ENCODE peak calls at places on chromosomes 11 and 22, in ten cellular contexts. One of them, this sample, is unnamed.

GRCh38 chr22:21951931-21952465 is 650 bp downstream of the PPM1F start:
- DNase-seq in neural progenitor cell: peak; percentile 69
- DNase-seq in Peyer's patch: no peak
- DNase-seq in bronchial epithelial cell: peak; percentile 29
- DNase-seq in tibial nerve: no peak
- DNase-seq in body of pancreas: peak; percentile 52
- DNase-seq in AG04450: peak; percentile 6
- DNase-seq in upper lobe of right lung: peak; percentile 78
- DNase-seq in pancreas: peak; percentile 31
- DNase-seq in brain microvascular endothelial cell: peak; percentile 34
- DNase-seq in this sample: no peak

GRCh38 chr11:130403967-130404366 is 24.4 kb downstream of the ADAMTS8 start:
- DNase-seq in neural progenitor cell: no peak
- DNase-seq in Peyer's patch: no peak
- DNase-seq in bronchial epithelial cell: no peak
- DNase-seq in tibial nerve: no peak
- DNase-seq in body of pancreas: no peak
- DNase-seq in AG04450: no peak
- DNase-seq in upper lobe of right lung: no peak
- DNase-seq in pancreas: no peak
- DNase-seq in brain microvascular endothelial cell: no peak
- DNase-seq in this sample: no peak

GRCh38 chr11:28736256-28736655 is 628.1 kb downstream of the METTL15 start:
- DNase-seq in neural progenitor cell: no peak
- DNase-seq in Peyer's patch: no peak
- DNase-seq in bronchial epithelial cell: peak; percentile 18
- DNase-seq in tibial nerve: no peak
- DNase-seq in body of pancreas: no peak
- DNase-seq in AG04450: no peak
- DNase-seq in upper lobe of right lung: no peak
- DNase-seq in pancreas: no peak
- DNase-seq in brain microvascular endothelial cell: no peak
- DNase-seq in this sample: no peak

GRCh38 chr11:113504586-113504985 is 29.4 kb upstream of the DRD2 start:
- DNase-seq in neural progenitor cell: no peak
- DNase-seq in Peyer's patch: no peak
- DNase-seq in bronchial epithelial cell: no peak
- DNase-seq in tibial nerve: no peak
- DNase-seq in body of pancreas: no peak
- DNase-seq in AG04450: no peak
- DNase-seq in upper lobe of right lung: no peak
- DNase-seq in pancreas: no peak
- DNase-seq in brain microvascular endothelial cell: no peak
- DNase-seq in this sample: no peak

GRCh38 chr11:73980001-73980960 is 2.4 kb downstream of the UCP2 start:
- DNase-seq in neural progenitor cell: no peak
- DNase-seq in Peyer's patch: peak; percentile 95
- DNase-seq in bronchial epithelial cell: peak; percentile 49
- DNase-seq in tibial nerve: no peak
- DNase-seq in body of pancreas: peak; percentile 40
- DNase-seq in AG04450: no peak
- DNase-seq in upper lobe of right lung: peak; percentile 69
- DNase-seq in pancreas: peak; percentile 81
- DNase-seq in brain microvascular endothelial cell: no peak
- DNase-seq in this sample: peak; percentile 31

GRCh38 chr11:60825118-60825517 is 16.8 kb upstream of the CCDC86 start:
- DNase-seq in neural progenitor cell: no peak
- DNase-seq in Peyer's patch: no peak
- DNase-seq in bronchial epithelial cell: no peak
- DNase-seq in tibial nerve: no peak
- DNase-seq in body of pancreas: no peak
- DNase-seq in AG04450: no peak
- DNase-seq in upper lobe of right lung: no peak
- DNase-seq in pancreas: no peak
- DNase-seq in brain microvascular endothelial cell: no peak
- DNase-seq in this sample: no peak

GRCh38 chr11:13127161-13127560 is 118.0 kb downstream of the RASSF10 start:
- DNase-seq in neural progenitor cell: no peak
- DNase-seq in Peyer's patch: no peak
- DNase-seq in bronchial epithelial cell: no peak
- DNase-seq in tibial nerve: no peak
- DNase-seq in body of pancreas: no peak
- DNase-seq in AG04450: no peak
- DNase-seq in upper lobe of right lung: no peak
- DNase-seq in pancreas: no peak
- DNase-seq in brain microvascular endothelial cell: no peak
- DNase-seq in this sample: no peak

GRCh38 chr22:27278986-27279385 is 522.6 kb downstream of the MN1 start:
- DNase-seq in neural progenitor cell: no peak
- DNase-seq in Peyer's patch: no peak
- DNase-seq in bronchial epithelial cell: no peak
- DNase-seq in tibial nerve: no peak
- DNase-seq in body of pancreas: no peak
- DNase-seq in AG04450: no peak
- DNase-seq in upper lobe of right lung: no peak
- DNase-seq in pancreas: no peak
- DNase-seq in brain microvascular endothelial cell: no peak
- DNase-seq in this sample: no peak

DNA sequence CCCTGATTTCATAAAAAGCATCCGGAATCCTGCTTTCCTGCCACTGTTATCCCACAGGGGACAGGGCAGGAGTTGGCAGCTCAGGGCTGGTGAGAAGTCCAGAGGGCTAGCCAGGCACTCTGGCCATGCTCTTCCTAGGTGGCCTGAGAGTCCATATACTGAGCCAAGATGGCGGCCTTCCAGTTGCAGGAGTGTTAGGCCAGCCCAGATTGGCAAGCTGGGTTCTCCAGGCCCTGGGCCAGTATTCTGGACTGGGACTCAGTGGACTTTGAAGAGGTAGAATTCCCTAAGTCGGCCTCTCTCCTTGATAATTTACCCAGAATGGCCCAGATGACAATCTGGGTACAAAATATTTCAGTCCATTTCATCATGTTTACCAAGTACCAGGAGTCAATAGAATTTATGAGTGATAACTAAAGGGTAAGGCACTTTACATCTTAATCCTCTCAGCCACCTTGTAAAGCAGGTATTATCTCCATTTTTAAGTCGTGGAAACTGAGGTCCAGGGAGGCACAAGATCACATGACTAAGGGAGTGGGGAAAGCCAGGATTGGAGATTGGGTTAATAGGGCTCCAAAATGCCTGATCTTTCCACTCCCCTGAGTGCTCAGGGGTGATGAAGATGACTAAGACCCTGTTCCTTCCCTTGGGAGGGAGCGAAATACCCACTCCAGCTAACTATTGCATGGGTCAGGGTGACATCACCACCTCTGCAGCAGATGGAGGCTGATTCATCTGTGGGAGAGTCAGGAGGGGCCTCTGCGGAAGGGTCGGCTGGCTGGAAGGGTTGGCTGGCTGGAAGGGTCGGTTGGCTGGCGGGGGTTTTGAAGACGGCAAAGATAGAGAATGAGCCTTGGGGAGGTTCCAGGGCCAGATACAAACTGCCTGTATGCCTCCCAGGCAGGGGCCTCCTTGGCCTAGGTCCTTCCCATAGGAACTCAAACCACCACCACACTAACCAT is 1.2 kb upstream of the MICALL1 start:
- DNase-seq in neural progenitor cell: no peak
- DNase-seq in Peyer's patch: peak; percentile 56
- DNase-seq in bronchial epithelial cell: peak; percentile 99
- DNase-seq in tibial nerve: peak; percentile 20
- DNase-seq in body of pancreas: no peak
- DNase-seq in AG04450: peak; percentile 95
- DNase-seq in upper lobe of right lung: no peak
- DNase-seq in pancreas: peak; percentile 35
- DNase-seq in brain microvascular endothelial cell: peak; percentile 98
- DNase-seq in this sample: peak; percentile 97
- H3K4me3 ChIP-seq in neural progenitor cell: no peak overlapping the region
- H3K4me3 ChIP-seq in Peyer's patch: peak overlapping the region; percentile 97
- H3K4me3 ChIP-seq in bronchial epithelial cell: peak overlapping the region; percentile 30
- H3K4me3 ChIP-seq in tibial nerve: no peak overlapping the region
- H3K4me3 ChIP-seq in body of pancreas: no peak overlapping the region
- H3K4me3 ChIP-seq in AG04450: peak overlapping the region; percentile 73
- H3K4me3 ChIP-seq in upper lobe of right lung: peak overlapping the region; percentile 53
- H3K4me3 ChIP-seq in pancreas: no peak overlapping the region
- H3K4me3 ChIP-seq in brain microvascular endothelial cell: peak overlapping the region; percentile 44
- H3K4me3 ChIP-seq in this sample: peak overlapping the region; percentile 76

GRCh38 chr22:46537221-46537945 is at the start of gene CELSR1:
- DNase-seq in neural progenitor cell: peak; percentile 87
- DNase-seq in Peyer's patch: no peak
- DNase-seq in bronchial epithelial cell: peak; percentile 50
- DNase-seq in tibial nerve: no peak
- DNase-seq in body of pancreas: no peak
- DNase-seq in AG04450: no peak
- DNase-seq in upper lobe of right lung: peak; percentile 94
- DNase-seq in pancreas: no peak
- DNase-seq in brain microvascular endothelial cell: no peak
- DNase-seq in this sample: no peak

GRCh38 chr22:46539169-46539568 is 1.7 kb upstream of the CELSR1 start:
- DNase-seq in neural progenitor cell: no peak
- DNase-seq in Peyer's patch: no peak
- DNase-seq in bronchial epithelial cell: peak; percentile 68
- DNase-seq in tibial nerve: no peak
- DNase-seq in body of pancreas: no peak
- DNase-seq in AG04450: no peak
- DNase-seq in upper lobe of right lung: peak; percentile 82
- DNase-seq in pancreas: no peak
- DNase-seq in brain microvascular endothelial cell: no peak
- DNase-seq in this sample: no peak

GRCh38 chr22:46536559-46537220 is 730 bp downstream of the CELSR1 start:
- DNase-seq in neural progenitor cell: peak; percentile 71
- DNase-seq in Peyer's patch: no peak
- DNase-seq in bronchial epithelial cell: no peak
- DNase-seq in tibial nerve: no peak
- DNase-seq in body of pancreas: no peak
- DNase-seq in AG04450: no peak
- DNase-seq in upper lobe of right lung: no peak
- DNase-seq in pancreas: no peak
- DNase-seq in brain microvascular endothelial cell: no peak
- DNase-seq in this sample: no peak

GRCh38 chr22:46538816-46539163 is 1.4 kb upstream of the CELSR1 start:
- DNase-seq in neural progenitor cell: no peak
- DNase-seq in Peyer's patch: no peak
- DNase-seq in bronchial epithelial cell: peak; percentile 72
- DNase-seq in tibial nerve: no peak
- DNase-seq in body of pancreas: no peak
- DNase-seq in AG04450: no peak
- DNase-seq in upper lobe of right lung: peak; percentile 83
- DNase-seq in pancreas: no peak
- DNase-seq in brain microvascular endothelial cell: peak; percentile 38
- DNase-seq in this sample: no peak

GRCh38 chr22:46537946-46538815 is 761 bp upstream of the CELSR1 start:
- DNase-seq in neural progenitor cell: peak; percentile 79
- DNase-seq in Peyer's patch: no peak
- DNase-seq in bronchial epithelial cell: peak; percentile 59
- DNase-seq in tibial nerve: no peak
- DNase-seq in body of pancreas: no peak
- DNase-seq in AG04450: no peak
- DNase-seq in upper lobe of right lung: peak; percentile 83
- DNase-seq in pancreas: no peak
- DNase-seq in brain microvascular endothelial cell: peak; percentile 34
- DNase-seq in this sample: no peak
- TF ChIP-seq CTCF in neural progenitor cell: peak; percentile 51
- TF ChIP-seq CTCF in Peyer's patch: no peak
- TF ChIP-seq CTCF in bronchial epithelial cell: peak; percentile 13
- TF ChIP-seq CTCF in tibial nerve: no peak
- TF ChIP-seq CTCF in body of pancreas: no peak
- TF ChIP-seq CTCF in AG04450: peak; percentile 10
- TF ChIP-seq CTCF in upper lobe of right lung: peak; percentile 22
- TF ChIP-seq CTCF in pancreas: no peak
- TF ChIP-seq CTCF in brain microvascular endothelial cell: peak; percentile 57
- TF ChIP-seq CTCF in this sample: no peak

GRCh38 chr11:829116-829945 is 1.6 kb downstream of the CRACR2B start:
- DNase-seq in neural progenitor cell: peak; percentile 57
- DNase-seq in Peyer's patch: peak; percentile 72
- DNase-seq in bronchial epithelial cell: no peak
- DNase-seq in tibial nerve: no peak
- DNase-seq in body of pancreas: no peak
- DNase-seq in AG04450: no peak
- DNase-seq in upper lobe of right lung: no peak
- DNase-seq in pancreas: no peak
- DNase-seq in brain microvascular endothelial cell: no peak
- DNase-seq in this sample: no peak

GRCh38 chr11:827861-828167 is at the start of gene CRACR2B:
- DNase-seq in neural progenitor cell: no peak
- DNase-seq in Peyer's patch: peak; percentile 77
- DNase-seq in bronchial epithelial cell: no peak
- DNase-seq in tibial nerve: no peak
- DNase-seq in body of pancreas: no peak
- DNase-seq in AG04450: no peak
- DNase-seq in upper lobe of right lung: no peak
- DNase-seq in pancreas: peak; percentile 80
- DNase-seq in brain microvascular endothelial cell: no peak
- DNase-seq in this sample: no peak

GRCh38 chr11:829946-830294 is 2.2 kb downstream of the CRACR2B start:
- DNase-seq in neural progenitor cell: no peak
- DNase-seq in Peyer's patch: no peak
- DNase-seq in bronchial epithelial cell: no peak
- DNase-seq in tibial nerve: no peak
- DNase-seq in body of pancreas: no peak
- DNase-seq in AG04450: no peak
- DNase-seq in upper lobe of right lung: no peak
- DNase-seq in pancreas: no peak
- DNase-seq in brain microvascular endothelial cell: no peak
- DNase-seq in this sample: no peak

GRCh38 chr11:827146-827860 is 416 bp upstream of the CRACR2B start:
- DNase-seq in neural progenitor cell: peak; percentile 73
- DNase-seq in Peyer's patch: peak; percentile 81
- DNase-seq in bronchial epithelial cell: no peak
- DNase-seq in tibial nerve: no peak
- DNase-seq in body of pancreas: peak; percentile 81
- DNase-seq in AG04450: no peak
- DNase-seq in upper lobe of right lung: peak; percentile 85
- DNase-seq in pancreas: no peak
- DNase-seq in brain microvascular endothelial cell: no peak
- DNase-seq in this sample: no peak

DNA sequence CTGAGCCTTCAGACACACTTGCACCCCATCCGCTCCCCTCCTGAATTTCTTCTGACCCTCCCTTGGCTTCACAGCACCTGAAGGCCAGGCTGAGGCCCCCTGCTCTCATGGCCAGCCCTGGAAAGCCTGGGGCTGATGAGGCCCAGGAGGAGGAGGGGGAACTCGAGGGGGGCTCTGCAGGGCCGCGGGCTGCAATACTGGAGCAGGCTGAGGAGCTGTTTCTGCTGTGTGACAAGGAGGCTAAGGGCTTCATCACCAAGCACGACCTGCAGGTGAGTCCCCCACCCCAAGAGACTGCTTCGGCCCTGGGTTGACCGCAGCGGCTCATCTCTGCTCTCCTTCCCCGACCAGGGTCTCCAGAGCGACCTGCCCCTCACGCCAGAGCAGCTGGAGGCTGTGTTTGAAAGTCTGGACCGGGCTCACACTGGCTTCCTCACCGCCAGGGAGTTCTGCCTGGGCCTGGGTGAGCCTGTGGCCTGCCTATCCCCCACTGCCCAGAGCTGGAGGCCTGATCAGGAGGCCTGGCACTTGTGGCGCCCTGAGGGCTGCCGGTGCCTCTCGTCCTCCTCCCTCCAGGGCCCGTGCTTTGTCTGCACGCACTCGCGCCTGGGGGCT is 889 bp downstream of the CRACR2B start:
- DNase-seq in neural progenitor cell: peak; percentile 51
- DNase-seq in Peyer's patch: no peak
- DNase-seq in bronchial epithelial cell: no peak
- DNase-seq in tibial nerve: no peak
- DNase-seq in body of pancreas: no peak
- DNase-seq in AG04450: no peak
- DNase-seq in upper lobe of right lung: no peak
- DNase-seq in pancreas: no peak
- DNase-seq in brain microvascular endothelial cell: no peak
- DNase-seq in this sample: no peak
- H3K27me3 ChIP-seq in neural progenitor cell: peaks cover 76% of the 10 kb centered on the region
- H3K27me3 ChIP-seq in Peyer's patch: no peaks in the 10 kb centered on the region
- H3K27me3 ChIP-seq in bronchial epithelial cell: peaks cover 2% of the 10 kb centered on the region
- H3K27me3 ChIP-seq in tibial nerve: peaks cover 59% of the 10 kb centered on the region
- H3K27me3 ChIP-seq in body of pancreas: no peaks in the 10 kb centered on the region
- H3K27me3 ChIP-seq in AG04450: no peaks in the 10 kb centered on the region
- H3K27me3 ChIP-seq in upper lobe of right lung: peaks cover 9% of the 10 kb centered on the region
- H3K27me3 ChIP-seq in pancreas: no peaks in the 10 kb centered on the region
- H3K27me3 ChIP-seq in brain microvascular endothelial cell: no peaks in the 10 kb centered on the region
- H3K27me3 ChIP-seq in this sample: peaks cover 2% of the 10 kb centered on the region

GRCh38 chr22:25969286-25969685 is 200.0 kb upstream of the SEZ6L start:
- DNase-seq in neural progenitor cell: no peak
- DNase-seq in Peyer's patch: no peak
- DNase-seq in bronchial epithelial cell: no peak
- DNase-seq in tibial nerve: no peak
- DNase-seq in body of pancreas: no peak
- DNase-seq in AG04450: no peak
- DNase-seq in upper lobe of right lung: no peak
- DNase-seq in pancreas: no peak
- DNase-seq in brain microvascular endothelial cell: no peak
- DNase-seq in this sample: no peak

GRCh38 chr22:25970348-25970995 is 198.8 kb upstream of the SEZ6L start:
- DNase-seq in neural progenitor cell: peak; percentile 49
- DNase-seq in Peyer's patch: no peak
- DNase-seq in bronchial epithelial cell: no peak
- DNase-seq in tibial nerve: no peak
- DNase-seq in body of pancreas: no peak
- DNase-seq in AG04450: no peak
- DNase-seq in upper lobe of right lung: no peak
- DNase-seq in pancreas: no peak
- DNase-seq in brain microvascular endothelial cell: no peak
- DNase-seq in this sample: no peak

GRCh38 chr22:25969901-25970300 is 199.4 kb upstream of the SEZ6L start:
- DNase-seq in neural progenitor cell: no peak
- DNase-seq in Peyer's patch: no peak
- DNase-seq in bronchial epithelial cell: no peak
- DNase-seq in tibial nerve: no peak
- DNase-seq in body of pancreas: no peak
- DNase-seq in AG04450: no peak
- DNase-seq in upper lobe of right lung: no peak
- DNase-seq in pancreas: no peak
- DNase-seq in brain microvascular endothelial cell: no peak
- DNase-seq in this sample: no peak

GRCh38 chr22:25972397-25972796 is 196.9 kb upstream of the SEZ6L start:
- DNase-seq in neural progenitor cell: no peak
- DNase-seq in Peyer's patch: no peak
- DNase-seq in bronchial epithelial cell: no peak
- DNase-seq in tibial nerve: no peak
- DNase-seq in body of pancreas: no peak
- DNase-seq in AG04450: no peak
- DNase-seq in upper lobe of right lung: no peak
- DNase-seq in pancreas: no peak
- DNase-seq in brain microvascular endothelial cell: no peak
- DNase-seq in this sample: no peak

GRCh38 chr22:25970996-25971811 is 198.1 kb upstream of the SEZ6L start:
- DNase-seq in neural progenitor cell: peak; percentile 38
- DNase-seq in Peyer's patch: no peak
- DNase-seq in bronchial epithelial cell: no peak
- DNase-seq in tibial nerve: no peak
- DNase-seq in body of pancreas: no peak
- DNase-seq in AG04450: no peak
- DNase-seq in upper lobe of right lung: no peak
- DNase-seq in pancreas: no peak
- DNase-seq in brain microvascular endothelial cell: no peak
- DNase-seq in this sample: no peak
- H3K4me3 ChIP-seq in neural progenitor cell: peak overlapping the region; percentile 28
- H3K4me3 ChIP-seq in Peyer's patch: no peak overlapping the region
- H3K4me3 ChIP-seq in bronchial epithelial cell: no peak overlapping the region
- H3K4me3 ChIP-seq in tibial nerve: no peak overlapping the region
- H3K4me3 ChIP-seq in body of pancreas: no peak overlapping the region
- H3K4me3 ChIP-seq in AG04450: no peak overlapping the region
- H3K4me3 ChIP-seq in upper lobe of right lung: no peak overlapping the region
- H3K4me3 ChIP-seq in pancreas: no peak overlapping the region
- H3K4me3 ChIP-seq in brain microvascular endothelial cell: no peak overlapping the region
- H3K4me3 ChIP-seq in this sample: no peak overlapping the region

This sample was measured in kidney epithelial cell.